ENCODE peak calls at places on chromosomes 7 and 10, in six cellular contexts. E is left ventricle myocardium inferior, C is brain microvascular endothelial cell, X is endothelial cell, U is hepatocyte, B is B cell. L is an unnamed sample.

GRCh38 chr10:5529702-5530411 is 5.1 kb downstream of the CALML3 start:
- DNase-seq in E (no peak), C (no peak), X (no peak), U (no peak), B (no peak), L (no peak)

GRCh38 chr10:33487014-33487776 is 152.7 kb upstream of the NRP1 start:
- DNase-seq in E (no peak), C (no peak), X (no peak), U (no peak), B (no peak), L (no peak)

GRCh38 chr7:75737856-75738603 is 711 bp downstream of the HIP1 start:
- DNase-seq in E (no peak), C (no peak), X (peak), U (peak), B (no peak), L (no peak)

GRCh38 chr10:50990568-50991495 is 83.5 kb upstream of the PRKG1 start:
- DNase-seq in E (peak), C (peak), X (peak), U (peak), B (peak), L (peak)

GRCh38 chr7:83936056-83936703 is 258.4 kb downstream of the SEMA3A start:
- DNase-seq in E (peak), C (peak), X (peak), U (peak), B (peak), L (peak)

GRCh38 chr10:3924344-3924743 is 139.3 kb upstream of the KLF6 start:
- DNase-seq in E (no peak), C (peak), X (peak), U (no peak), B (no peak), L (no peak)

GRCh38 chr7:25280181-25280580 is 51.9 kb upstream of the NPVF start:
- DNase-seq in E (no peak), C (no peak), X (no peak), U (no peak), B (no peak), L (no peak)

GRCh38 chr7:41328544-41328943 is 374.3 kb downstream of the INHBA start:
- DNase-seq in E (no peak), C (no peak), X (no peak), U (no peak), B (no peak), L (no peak)

DNA sequence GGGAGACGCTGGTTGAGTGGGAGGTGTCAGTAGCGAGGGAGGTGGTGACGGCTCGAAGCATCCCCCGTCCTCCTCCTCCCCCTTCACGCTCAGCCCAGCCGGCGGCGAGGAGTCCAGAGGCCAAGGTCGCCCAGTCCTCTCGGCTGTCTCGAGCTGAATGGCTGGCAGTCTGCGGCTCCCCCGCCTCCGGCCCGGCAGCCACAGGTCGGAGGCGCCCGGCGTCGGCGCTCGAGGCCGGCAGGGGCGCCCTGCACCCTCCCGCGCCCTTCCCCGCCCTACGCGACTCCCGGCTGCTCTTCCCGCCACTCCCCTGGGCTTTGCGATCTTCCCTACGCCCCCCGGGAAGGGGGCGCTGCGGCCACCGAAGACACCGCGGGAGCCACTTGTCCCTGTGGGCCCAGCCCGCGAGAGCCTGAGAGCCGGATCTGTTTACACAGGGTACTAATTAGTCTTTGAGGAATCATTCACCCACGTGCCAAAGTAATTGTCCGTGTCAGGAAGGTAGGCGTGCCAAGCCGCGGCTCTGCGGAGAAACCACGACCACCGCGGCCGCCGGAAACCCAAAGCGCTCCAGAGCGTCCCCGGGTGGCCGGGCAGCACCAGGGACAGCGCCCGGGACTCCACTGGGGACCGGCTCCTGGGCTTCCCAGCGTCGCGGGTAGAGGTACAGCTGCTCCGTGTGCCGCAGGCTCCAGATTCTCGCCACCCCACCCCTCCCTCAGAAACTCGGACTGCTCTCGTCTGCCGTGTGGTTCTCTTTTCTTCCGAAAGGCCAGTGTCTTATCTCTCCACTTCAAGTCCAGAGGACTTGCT is at the start of gene NXPH1:
- DNase-seq in E (no peak), C (no peak), X (peak), U (peak), B (no peak), L (no peak)
- TF ChIP-seq CTCF in E (no peak), C (peak), X (peak), U (no peak), B (no peak), L (no peak)

GRCh38 chr7:30478349-30479228 is at the start of gene NOD1:
- DNase-seq in E (peak), C (peak), X (peak), U (peak), B (peak), L (peak)
- TF ChIP-seq CTCF in E (peak), C (peak), X (no peak), U (peak), B (no peak), L (peak)

GRCh38 chr7:149422065-149422913 is 38.6 kb downstream of the ZNF777 start:
- DNase-seq in E (peak), C (peak), X (peak), U (peak), B (peak), L (peak)
- TF ChIP-seq CTCF in E (peak), C (peak), X (peak), U (peak), B (peak), L (peak)

GRCh38 chr7:28503396-28503795 is 91.1 kb downstream of the CREB5 start:
- DNase-seq in E (no peak), C (no peak), X (no peak), U (no peak), B (no peak), L (no peak)

GRCh38 chr7:28502408-28502807 is 90.1 kb downstream of the CREB5 start:
- DNase-seq in E (no peak), C (no peak), X (no peak), U (no peak), B (no peak), L (no peak)

GRCh38 chr7:28505014-28505413 is 92.7 kb downstream of the CREB5 start:
- DNase-seq in E (no peak), C (no peak), X (no peak), U (no peak), B (no peak), L (no peak)

GRCh38 chr7:28507538-28508282 is 95.4 kb downstream of the CREB5 start:
- DNase-seq in E (no peak), C (no peak), X (no peak), U (no peak), B (no peak), L (no peak)

GRCh38 chr7:28505861-28506260 is 93.5 kb downstream of the CREB5 start:
- DNase-seq in E (no peak), C (no peak), X (no peak), U (no peak), B (no peak), L (no peak)
- TF ChIP-seq CTCF in E (no peak), C (no peak), X (no peak), U (no peak), B (no peak), L (no peak)

GRCh38 chr7:154591544-154591943 is 411.4 kb downstream of the PAXIP1 start:
- DNase-seq in E (no peak), C (no peak), X (no peak), U (peak), B (no peak), L (no peak)

GRCh38 chr7:154587812-154588211 is 415.1 kb downstream of the PAXIP1 start:
- DNase-seq in E (no peak), C (no peak), X (no peak), U (no peak), B (no peak), L (no peak)

GRCh38 chr7:154592392-154592791 is 410.5 kb downstream of the PAXIP1 start:
- DNase-seq in E (no peak), C (no peak), X (no peak), U (no peak), B (no peak), L (no peak)
- TF ChIP-seq CTCF in E (no peak), C (no peak), X (no peak), U (no peak), B (no peak), L (no peak)

GRCh38 chr7:74606909-74607255 is 50.6 kb upstream of the GTF2I start:
- DNase-seq in E (no peak), C (no peak), X (no peak), U (no peak), B (no peak), L (no peak)
- TF ChIP-seq CTCF in E (no peak), C (no peak), X (no peak), U (no peak), B (no peak), L (no peak)

L was measured in activated CD8-positive, alpha-beta T cell treated with anti-CD3 and anti-CD28 coated beads for 36 hours.